ENCODE peak calls at places on chromosomes 16 and 17, in six cellular contexts. T is T-helper 17 cell, F is mesothelial cell of epicardium, K is astrocyte of the hippocampus, O is H7, P is HFFc6. G is an unnamed sample.
A peak's percentile ranks its signal among the peaks of the same experiment; 100 is the strongest.

GRCh38 chr17:42421479-42422332 is 1.4 kb downstream of the CAVIN1 start:
- DNase-seq in T (no peak), F (peak; percentile 69), K (peak; percentile 88), O (peak; percentile 82), P (peak; percentile 72), G (peak; percentile 73)

GRCh38 chr16:24010440-24011089 is 174.8 kb downstream of the PRKCB start:
- DNase-seq in T (peak; percentile 47), F (peak; percentile 73), K (peak; percentile 75), O (peak; percentile 62), P (peak; percentile 30), G (peak; percentile 39)

GRCh38 chr17:60231234-60231633 is 81.5 kb downstream of the CA4 start:
- DNase-seq in T (no peak), F (no peak), K (peak; percentile 39), O (peak; percentile 21), P (peak; percentile 17), G (peak; percentile 24)

GRCh38 chr17:33205552-33205951 is 87.5 kb downstream of the ASIC2 start:
- DNase-seq in T (no peak), F (no peak), K (no peak), O (no peak), P (no peak), G (no peak)

GRCh38 chr16:289395-289997 is 6.5 kb downstream of the PDIA2 start:
- DNase-seq in T (no peak), F (no peak), K (no peak), O (no peak), P (no peak), G (no peak)

GRCh38 chr16:86093801-86094750 is 195.1 kb downstream of the IRF8 start:
- DNase-seq in T (no peak), F (no peak), K (no peak), O (peak; percentile 72), P (no peak), G (no peak)

GRCh38 chr17:28575126-28575795 is 1.4 kb downstream of the ALDOC start:
- DNase-seq in T (no peak), F (no peak), K (no peak), O (peak; percentile 34), P (no peak), G (no peak)

GRCh38 chr17:8253801-8254200 is 4.7 kb downstream of the PFAS start:
- DNase-seq in T (no peak), F (no peak), K (peak; percentile 25), O (no peak), P (no peak), G (no peak)

GRCh38 chr17:74647871-74648672 is 24.5 kb upstream of the CD300E start:
- DNase-seq in T (no peak), F (no peak), K (no peak), O (no peak), P (no peak), G (no peak)

GRCh38 chr17:57954421-57955182 is 610 bp downstream of the CUEDC1 start:
- DNase-seq in T (no peak), F (peak; percentile 62), K (peak; percentile 88), O (peak; percentile 89), P (peak; percentile 63), G (peak; percentile 81)

GRCh38 chr17:56292010-56292409 is 138.7 kb downstream of the ANKFN1 start:
- DNase-seq in T (no peak), F (no peak), K (peak; percentile 82), O (no peak), P (peak; percentile 89), G (peak; percentile 81)

GRCh38 chr16:14362774-14363371 is 267.2 kb downstream of the PARN start:
- DNase-seq in T (no peak), F (no peak), K (no peak), O (no peak), P (peak; percentile 53), G (peak; percentile 46)

GRCh38 chr17:34635876-34636275 is 56.5 kb downstream of the TMEM132E start:
- DNase-seq in T (no peak), F (no peak), K (no peak), O (no peak), P (no peak), G (no peak)

GRCh38 chr16:68444058-68444657 is 4.2 kb downstream of the SMPD3 start:
- DNase-seq in T (no peak), F (peak; percentile 78), K (peak; percentile 77), O (peak; percentile 79), P (peak; percentile 14), G (peak; percentile 48)

GRCh38 chr16:1035066-1035415 is 37.5 kb upstream of the SSTR5 start:
- DNase-seq in T (no peak), F (no peak), K (no peak), O (no peak), P (no peak), G (no peak)

GRCh38 chr16:83143788-83144187 is 517.0 kb downstream of the CDH13 start:
- DNase-seq in T (no peak), F (no peak), K (peak; percentile 80), O (no peak), P (no peak), G (no peak)

GRCh38 chr16:306911-307370 is 24.0 kb downstream of the PDIA2 start:
- DNase-seq in T (no peak), F (no peak), K (no peak), O (no peak), P (no peak), G (no peak)

GRCh38 chr17:15469260-15469659 is 1.8 kb upstream of the CDRT4 start:
- DNase-seq in T (no peak), F (no peak), K (peak; percentile 95), O (no peak), P (no peak), G (no peak)

GRCh38 chr16:77233799-77234502 is 34.7 kb downstream of the SYCE1L start:
- DNase-seq in T (no peak), F (no peak), K (no peak), O (no peak), P (no peak), G (no peak)

GRCh38 chr16:67271446-67271845 is 7.9 kb upstream of the PLEKHG4 start:
- DNase-seq in T (no peak), F (no peak), K (no peak), O (no peak), P (no peak), G (no peak)

GRCh38 chr17:64306850-64307463 is 43.9 kb upstream of the TEX2 start:
- DNase-seq in T (peak; percentile 43), F (peak; percentile 60), K (peak; percentile 85), O (peak; percentile 73), P (peak; percentile 50), G (peak; percentile 76)

GRCh38 chr17:70158180-70158579 is 11.2 kb upstream of the KCNJ2 start:
- DNase-seq in T (no peak), F (no peak), K (no peak), O (no peak), P (no peak), G (no peak)

GRCh38 chr17:77859035-77859360 is 99.5 kb upstream of the TNRC6C start:
- DNase-seq in T (no peak), F (no peak), K (no peak), O (no peak), P (no peak), G (no peak)

GRCh38 chr17:56995776-56996175 is 17.8 kb downstream of the SCPEP1 start:
- DNase-seq in T (no peak), F (peak; percentile 42), K (peak; percentile 55), O (no peak), P (no peak), G (no peak)

GRCh38 chr16:84643180-84643583 is 5.1 kb upstream of the KLHL36 start:
- DNase-seq in T (no peak), F (no peak), K (peak; percentile 91), O (no peak), P (peak; percentile 92), G (peak; percentile 94)

GRCh38 chr17:48825446-48826381 is 5.1 kb upstream of the CALCOCO2 start:
- DNase-seq in T (no peak), F (no peak), K (peak; percentile 27), O (no peak), P (peak; percentile 64), G (no peak)

GRCh38 chr17:64244165-64244564 is 18.9 kb downstream of the TEX2 start:
- DNase-seq in T (no peak), F (no peak), K (peak; percentile 15), O (no peak), P (no peak), G (no peak)

GRCh38 chr17:56176101-56176500 is 22.8 kb downstream of the ANKFN1 start:
- DNase-seq in T (no peak), F (no peak), K (peak; percentile 75), O (no peak), P (peak; percentile 53), G (peak; percentile 32)

GRCh38 chr17:4135489-4135888 is 7.3 kb downstream of the ZZEF1 start:
- DNase-seq in T (no peak), F (no peak), K (no peak), O (no peak), P (no peak), G (no peak)

GRCh38 chr17:75897076-75898019 is 597 bp upstream of the TRIM65 start:
- DNase-seq in T (no peak), F (no peak), K (no peak), O (peak; percentile 73), P (no peak), G (no peak)

GRCh38 chr16:4477966-4478365 is 1.8 kb downstream of the HMOX2 start:
- DNase-seq in T (no peak), F (no peak), K (peak; percentile 77), O (peak; percentile 71), P (peak; percentile 17), G (peak; percentile 31)

GRCh38 chr17:75087558-75088453 is at the start of gene SLC16A5:
- DNase-seq in T (peak; percentile 27), F (peak; percentile 87), K (peak; percentile 83), O (peak; percentile 98), P (peak; percentile 88), G (peak; percentile 89)

GRCh38 chr16:17440131-17440530 is 30.6 kb downstream of the XYLT1 start:
- DNase-seq in T (no peak), F (no peak), K (no peak), O (no peak), P (no peak), G (no peak)

GRCh38 chr16:22010902-22011301 is 3.0 kb downstream of the MOSMO start:
- DNase-seq in T (no peak), F (no peak), K (no peak), O (no peak), P (no peak), G (no peak)